ENCODE peak calls at places on chromosome 1, in six cellular contexts. F is fibroblast of the aortic adventitia, T is glutamatergic neuron, B is WERI-Rb-1, L is iPS-NIHi11, D is lower leg skin. R is an unnamed sample.

GRCh38 chr1:63593887-63594617 is 841 bp downstream of the PGM1 start:
- DNase-seq in T (peak), F (peak), B (peak), D (peak), L (peak), R (peak)

GRCh38 chr1:163796394-163796821 is 474.7 kb downstream of the NUF2 start:
- DNase-seq in T (no peak), D (no peak), L (no peak), F (peak), B (no peak), R (no peak)

GRCh38 chr1:192445849-192446489 is 129.2 kb downstream of the RGS21 start:
- DNase-seq in D (no peak), B (peak), L (no peak), F (peak), T (peak), R (no peak)

GRCh38 chr1:203126866-203127671 is 457 bp upstream of the ADORA1 start:
- DNase-seq in T (peak), L (no peak), B (peak), D (peak), F (no peak), R (peak)

GRCh38 chr1:50710099-50710498 is 250.0 kb downstream of the FAF1 start:
- DNase-seq in T (no peak), L (no peak), D (no peak), F (no peak), B (no peak), R (no peak)

GRCh38 chr1:181816608-181817007 is 244.9 kb downstream of the ZNF648 start:
- DNase-seq in F (no peak), B (no peak), L (no peak), D (no peak), T (no peak), R (no peak)

GRCh38 chr1:26468911-26469310 is 3.3 kb upstream of the HMGN2 start:
- DNase-seq in T (peak), D (no peak), B (peak), F (no peak), L (no peak), R (no peak)

GRCh38 chr1:207289756-207290155 is 31.7 kb upstream of the CD55 start:
- DNase-seq in T (no peak), L (no peak), D (no peak), F (no peak), B (no peak), R (no peak)

GRCh38 chr1:41682149-41682548 is 197.7 kb upstream of the EDN2 start:
- DNase-seq in F (no peak), L (no peak), T (no peak), D (no peak), B (no peak), R (no peak)

GRCh38 chr1:244896550-244896949 is 32.2 kb upstream of the HNRNPU start:
- DNase-seq in T (no peak), B (no peak), F (peak), L (no peak), D (no peak), R (no peak)

GRCh38 chr1:110281363-110282290 is 57.5 kb upstream of the RBM15 start:
- DNase-seq in B (peak), F (peak), D (peak), L (no peak), T (no peak), R (no peak)

GRCh38 chr1:160538985-160539651 is 16.1 kb upstream of the SLAMF6 start:
- DNase-seq in B (no peak), T (no peak), L (no peak), F (no peak), D (no peak), R (no peak)

GRCh38 chr1:94669213-94669612 is 127.7 kb upstream of the F3 start:
- DNase-seq in B (no peak), D (no peak), F (no peak), T (no peak), L (no peak), R (no peak)